ENCODE peak calls at places on chromosome 6, in nine cellular contexts. C, Y, R, T, M, K, P, I and G are unnamed samples.

GRCh38 chr6:39377530-39377929 is 55.0 kb upstream of the KCNK16 start:
- DNase-seq in C (peak; percentile 43), Y (peak; percentile 75), R (peak; percentile 75), T (peak; percentile 60), M (peak; percentile 63), K (peak; percentile 43), P (peak; percentile 25), I (no peak), G (peak; percentile 83)

GRCh38 chr6:150998992-150999975 is 133.8 kb downstream of the MTHFD1L start:
- DNase-seq in C (no peak), Y (no peak), R (no peak), T (no peak), M (no peak), K (no peak), P (no peak), I (no peak), G (no peak)

GRCh38 chr6:15506066-15506465 is 156.8 kb downstream of the DTNBP1 start:
- DNase-seq in C (no peak), Y (no peak), R (no peak), T (no peak), M (no peak), K (no peak), P (no peak), I (no peak), G (no peak)

GRCh38 chr6:29465279-29465678 is 8.3 kb downstream of the OR2H1 start:
- DNase-seq in C (no peak), Y (no peak), R (no peak), T (no peak), M (no peak), K (no peak), P (no peak), I (no peak), G (no peak)

GRCh38 chr6:109336221-109336955 is 45.9 kb downstream of the CD164 start:
- DNase-seq in C (peak; percentile 35), Y (peak; percentile 83), R (no peak), T (no peak), M (peak; percentile 15), K (no peak), P (no peak), I (no peak), G (no peak)

GRCh38 chr6:169702640-169703246 is 817 bp downstream of the C6orf120 start:
- DNase-seq in C (peak; percentile 8), Y (peak; percentile 52), R (peak; percentile 66), T (no peak), M (no peak), K (no peak), P (peak; percentile 22), I (peak; percentile 42), G (peak; percentile 50)

GRCh38 chr6:89792881-89793280 is 26.7 kb downstream of the MDN1 start:
- DNase-seq in C (peak; percentile 6), Y (peak; percentile 23), R (peak; percentile 49), T (peak; percentile 26), M (peak; percentile 9), K (peak; percentile 37), P (no peak), I (no peak), G (peak; percentile 56)

GRCh38 chr6:137589067-137589848 is 95.1 kb upstream of the OLIG3 start:
- DNase-seq in C (peak; percentile 38), Y (peak; percentile 67), R (peak; percentile 75), T (peak; percentile 28), M (peak; percentile 35), K (peak; percentile 52), P (no peak), I (no peak), G (peak; percentile 65)

GRCh38 chr6:169339731-169340314 is 86.2 kb upstream of the THBS2 start:
- DNase-seq in C (no peak), Y (no peak), R (no peak), T (no peak), M (no peak), K (no peak), P (no peak), I (no peak), G (no peak)

GRCh38 chr6:125124250-125124777 is 29.3 kb upstream of the TPD52L1 start:
- DNase-seq in C (no peak), Y (peak; percentile 93), R (peak; percentile 73), T (no peak), M (peak; percentile 59), K (peak; percentile 88), P (no peak), I (no peak), G (no peak)

GRCh38 chr6:120587381-120587780 is 746.9 kb downstream of the TBC1D32 start:
- DNase-seq in C (no peak), Y (no peak), R (no peak), T (no peak), M (no peak), K (no peak), P (no peak), I (no peak), G (no peak)

GRCh38 chr6:90098025-90098474 is 198.6 kb downstream of the BACH2 start:
- DNase-seq in C (no peak), Y (peak; percentile 57), R (no peak), T (no peak), M (peak; percentile 99), K (peak; percentile 38), P (peak; percentile 17), I (no peak), G (no peak)

GRCh38 chr6:158185729-158186456 is 17.7 kb downstream of the GTF2H5 start:
- DNase-seq in C (no peak), Y (peak; percentile 97), R (no peak), T (no peak), M (peak; percentile 89), K (peak; percentile 14), P (no peak), I (no peak), G (no peak)

GRCh38 chr6:9233226-9233625 is 797.9 kb upstream of the SLC35B3 start:
- DNase-seq in C (no peak), Y (no peak), R (peak; percentile 96), T (no peak), M (no peak), K (no peak), P (no peak), I (no peak), G (no peak)

GRCh38 chr6:23266536-23266935 is 697.2 kb downstream of the HDGFL1 start:
- DNase-seq in C (no peak), Y (peak; percentile 20), R (no peak), T (no peak), M (no peak), K (no peak), P (no peak), I (no peak), G (no peak)

GRCh38 chr6:90284745-90285481 is 11.7 kb downstream of the BACH2 start:
- DNase-seq in C (no peak), Y (peak; percentile 38), R (no peak), T (no peak), M (peak; percentile 90), K (no peak), P (no peak), I (no peak), G (no peak)

GRCh38 chr6:84733889-84734288 is 30.5 kb downstream of the TBX18 start:
- DNase-seq in C (no peak), Y (no peak), R (no peak), T (no peak), M (no peak), K (no peak), P (no peak), I (no peak), G (no peak)

GRCh38 chr6:87357479-87358196 is 13.0 kb downstream of the C6orf163 start:
- DNase-seq in C (no peak), Y (no peak), R (no peak), T (no peak), M (no peak), K (no peak), P (no peak), I (no peak), G (no peak)

GRCh38 chr6:161919711-161920110 is 645.9 kb upstream of the AGPAT4 start:
- DNase-seq in C (no peak), Y (no peak), R (no peak), T (no peak), M (peak; percentile 10), K (no peak), P (no peak), I (no peak), G (no peak)

GRCh38 chr6:107495196-107495643 is 5.3 kb downstream of the SOBP start:
- DNase-seq in C (no peak), Y (peak; percentile 12), R (no peak), T (no peak), M (no peak), K (no peak), P (no peak), I (no peak), G (no peak)

GRCh38 chr6:36863670-36864540 is 10.7 kb downstream of the PPIL1 start:
- DNase-seq in C (peak; percentile 78), Y (no peak), R (no peak), T (peak; percentile 32), M (no peak), K (no peak), P (no peak), I (no peak), G (no peak)

GRCh38 chr6:83592770-83593394 is 80.5 kb downstream of the PRSS35 start:
- DNase-seq in C (no peak), Y (peak; percentile 54), R (peak; percentile 27), T (peak; percentile 17), M (peak; percentile 3), K (peak; percentile 6), P (no peak), I (no peak), G (peak; percentile 33)

GRCh38 chr6:128479991-128480390 is 40.4 kb downstream of the PTPRK start:
- DNase-seq in C (no peak), Y (no peak), R (no peak), T (no peak), M (no peak), K (no peak), P (no peak), I (no peak), G (no peak)

GRCh38 chr6:17851720-17852161 is 135.7 kb downstream of the KIF13A start:
- DNase-seq in C (no peak), Y (no peak), R (no peak), T (no peak), M (peak; percentile 85), K (no peak), P (no peak), I (no peak), G (no peak)

GRCh38 chr6:31948753-31949413 is 3.0 kb downstream of the CFB start:
- DNase-seq in C (no peak), Y (peak; percentile 90), R (no peak), T (no peak), M (peak; percentile 21), K (peak; percentile 79), P (no peak), I (no peak), G (no peak)

GRCh38 chr6:139888691-139889122 is 514.3 kb upstream of the CITED2 start:
- DNase-seq in C (no peak), Y (peak; percentile 51), R (peak; percentile 94), T (no peak), M (peak; percentile 61), K (no peak), P (no peak), I (no peak), G (peak; percentile 43)

GRCh38 chr6:133230022-133230421 is 11.1 kb upstream of the EYA4 start:
- DNase-seq in C (no peak), Y (no peak), R (no peak), T (no peak), M (no peak), K (no peak), P (no peak), I (no peak), G (no peak)

GRCh38 chr6:83605517-83605916 is 93.2 kb downstream of the PRSS35 start:
- DNase-seq in C (no peak), Y (no peak), R (no peak), T (no peak), M (no peak), K (no peak), P (no peak), I (no peak), G (no peak)

GRCh38 chr6:167827588-167828324 is 1.0 kb downstream of the AFDN start:
- DNase-seq in C (no peak), Y (peak; percentile 68), R (peak; percentile 81), T (peak; percentile 48), M (peak; percentile 34), K (peak; percentile 41), P (peak; percentile 52), I (no peak), G (peak; percentile 70)

GRCh38 chr6:160667854-160668481 is 3.9 kb upstream of the LPA start:
- DNase-seq in C (no peak), Y (peak; percentile 7), R (peak; percentile 41), T (peak; percentile 33), M (no peak), K (peak; percentile 19), P (no peak), I (no peak), G (peak; percentile 76)

GRCh38 chr6:36650848-36651247 is 27.7 kb upstream of the CDKN1A start:
- DNase-seq in C (no peak), Y (no peak), R (no peak), T (no peak), M (no peak), K (no peak), P (no peak), I (no peak), G (no peak)